ENCODE peak calls at places on chromosomes 3 and 15, in seven cellular contexts. One of them, this sample, is unnamed.
A peak's percentile ranks its signal among the peaks of the same experiment; 100 is the strongest.

GRCh38 chr15:61668444-61668843 is 391.8 kb downstream of the VPS13C start:
- DNase-seq in CD4-positive, CD25-positive, alpha-beta regulatory T cell: no peak
- DNase-seq in fibroblast of lung: no peak
- DNase-seq in uterus: no peak
- DNase-seq in HCT116: no peak
- DNase-seq in heart right ventricle: no peak
- DNase-seq in K562: peak; percentile 9
- DNase-seq in this sample: no peak

GRCh38 chr3:181054538-181054937 is 65.0 kb upstream of the DNAJC19 start:
- DNase-seq in HCT116: no peak
- DNase-seq in CD4-positive, CD25-positive, alpha-beta regulatory T cell: no peak
- DNase-seq in fibroblast of lung: no peak
- DNase-seq in K562: no peak
- DNase-seq in uterus: no peak
- DNase-seq in heart right ventricle: no peak
- DNase-seq in this sample: no peak

GRCh38 chr15:51139091-51139490 is 44.4 kb upstream of the TNFAIP8L3 start:
- DNase-seq in fibroblast of lung: peak; percentile 67
- DNase-seq in uterus: no peak
- DNase-seq in CD4-positive, CD25-positive, alpha-beta regulatory T cell: no peak
- DNase-seq in K562: no peak
- DNase-seq in heart right ventricle: no peak
- DNase-seq in HCT116: no peak
- DNase-seq in this sample: no peak

GRCh38 chr3:43036621-43037331 is 57.7 kb downstream of the GASK1A start:
- DNase-seq in K562: no peak
- DNase-seq in uterus: no peak
- DNase-seq in heart right ventricle: no peak
- DNase-seq in fibroblast of lung: no peak
- DNase-seq in CD4-positive, CD25-positive, alpha-beta regulatory T cell: no peak
- DNase-seq in HCT116: no peak
- DNase-seq in this sample: no peak

GRCh38 chr3:84960994-84961393 is 2.2 kb downstream of the CADM2 start:
- DNase-seq in uterus: no peak
- DNase-seq in K562: no peak
- DNase-seq in fibroblast of lung: no peak
- DNase-seq in CD4-positive, CD25-positive, alpha-beta regulatory T cell: no peak
- DNase-seq in HCT116: no peak
- DNase-seq in heart right ventricle: no peak
- DNase-seq in this sample: no peak

GRCh38 chr3:179811321-179812095 is 158.7 kb downstream of the USP13 start:
- DNase-seq in heart right ventricle: peak; percentile 23
- DNase-seq in HCT116: peak; percentile 61
- DNase-seq in uterus: no peak
- DNase-seq in CD4-positive, CD25-positive, alpha-beta regulatory T cell: no peak
- DNase-seq in fibroblast of lung: peak; percentile 85
- DNase-seq in K562: peak; percentile 18
- DNase-seq in this sample: no peak

GRCh38 chr3:5022966-5023776 is 43.9 kb downstream of the BHLHE40 start:
- DNase-seq in CD4-positive, CD25-positive, alpha-beta regulatory T cell: no peak
- DNase-seq in heart right ventricle: no peak
- DNase-seq in fibroblast of lung: peak; percentile 100
- DNase-seq in HCT116: peak; percentile 97
- DNase-seq in K562: peak; percentile 89
- DNase-seq in uterus: peak; percentile 82
- DNase-seq in this sample: no peak

GRCh38 chr3:134034005-134034785 is 4.5 kb upstream of the SLCO2A1 start:
- DNase-seq in CD4-positive, CD25-positive, alpha-beta regulatory T cell: no peak
- DNase-seq in heart right ventricle: no peak
- DNase-seq in K562: no peak
- DNase-seq in HCT116: no peak
- DNase-seq in fibroblast of lung: peak; percentile 41
- DNase-seq in uterus: no peak
- DNase-seq in this sample: no peak

GRCh38 chr3:152315623-152316022 is 46.9 kb downstream of the MBNL1 start:
- DNase-seq in K562: no peak
- DNase-seq in HCT116: no peak
- DNase-seq in CD4-positive, CD25-positive, alpha-beta regulatory T cell: no peak
- DNase-seq in fibroblast of lung: peak; percentile 67
- DNase-seq in uterus: no peak
- DNase-seq in heart right ventricle: no peak
- DNase-seq in this sample: no peak

GRCh38 chr3:68953781-68954444 is 21.6 kb upstream of the TAFA4 start:
- DNase-seq in HCT116: no peak
- DNase-seq in CD4-positive, CD25-positive, alpha-beta regulatory T cell: no peak
- DNase-seq in fibroblast of lung: no peak
- DNase-seq in heart right ventricle: no peak
- DNase-seq in uterus: no peak
- DNase-seq in K562: no peak
- DNase-seq in this sample: no peak

GRCh38 chr3:68958932-68959331 is 26.6 kb upstream of the TAFA4 start:
- DNase-seq in heart right ventricle: no peak
- DNase-seq in K562: no peak
- DNase-seq in fibroblast of lung: no peak
- DNase-seq in CD4-positive, CD25-positive, alpha-beta regulatory T cell: no peak
- DNase-seq in HCT116: no peak
- DNase-seq in uterus: no peak
- DNase-seq in this sample: no peak

DNA sequence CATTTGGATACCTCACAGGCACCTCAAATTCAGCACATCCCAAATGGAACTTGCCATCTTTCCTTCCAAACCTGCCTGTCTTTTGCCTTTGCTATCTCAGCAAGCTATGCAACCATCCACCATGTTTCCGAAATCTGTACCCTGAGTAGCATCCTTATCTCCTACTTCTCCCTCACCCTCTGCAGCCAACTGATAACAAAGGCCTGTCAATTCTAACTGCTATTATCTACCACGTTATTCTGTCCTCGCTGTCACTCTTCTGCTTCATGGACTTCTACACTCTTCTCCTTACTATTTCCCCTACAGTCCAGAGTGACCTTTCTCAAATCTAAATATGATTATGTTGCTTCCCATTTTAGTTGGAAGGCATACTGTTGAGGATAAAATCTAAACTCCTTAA is 25.5 kb upstream of the TAFA4 start:
- DNase-seq in fibroblast of lung: no peak
- DNase-seq in K562: no peak
- DNase-seq in CD4-positive, CD25-positive, alpha-beta regulatory T cell: no peak
- DNase-seq in uterus: no peak
- DNase-seq in heart right ventricle: no peak
- DNase-seq in HCT116: no peak
- DNase-seq in this sample: no peak
- H3K27ac ChIP-seq in fibroblast of lung: no peak overlapping the region
- H3K27ac ChIP-seq in K562: no peak overlapping the region
- H3K27ac ChIP-seq in CD4-positive, CD25-positive, alpha-beta regulatory T cell: no peak overlapping the region
- H3K27ac ChIP-seq in uterus: no peak overlapping the region
- H3K27ac ChIP-seq in heart right ventricle: no peak overlapping the region
- H3K27ac ChIP-seq in HCT116: no peak overlapping the region
- H3K27ac ChIP-seq in this sample: no peak overlapping the region

GRCh38 chr3:73432021-73432722 is 192.6 kb downstream of the PDZRN3 start:
- DNase-seq in uterus: peak; percentile 45
- DNase-seq in fibroblast of lung: peak; percentile 41
- DNase-seq in K562: peak; percentile 48
- DNase-seq in CD4-positive, CD25-positive, alpha-beta regulatory T cell: no peak
- DNase-seq in heart right ventricle: no peak
- DNase-seq in HCT116: peak; percentile 15
- DNase-seq in this sample: peak; percentile 2
- H3K4me1 ChIP-seq in uterus: peaks cover 8% of the 10 kb centered on the region
- H3K4me1 ChIP-seq in fibroblast of lung: peaks cover 3% of the 10 kb centered on the region
- H3K4me1 ChIP-seq in K562: no peaks in the 10 kb centered on the region
- H3K4me1 ChIP-seq in CD4-positive, CD25-positive, alpha-beta regulatory T cell: no peaks in the 10 kb centered on the region
- H3K4me1 ChIP-seq in heart right ventricle: peaks cover 30% of the 10 kb centered on the region
- H3K4me1 ChIP-seq in HCT116: no peaks in the 10 kb centered on the region
- H3K4me1 ChIP-seq in this sample: no peaks in the 10 kb centered on the region

GRCh38 chr3:106590259-106590658 is 721.4 kb upstream of the CBLB start:
- DNase-seq in fibroblast of lung: no peak
- DNase-seq in uterus: no peak
- DNase-seq in HCT116: no peak
- DNase-seq in CD4-positive, CD25-positive, alpha-beta regulatory T cell: no peak
- DNase-seq in K562: no peak
- DNase-seq in heart right ventricle: no peak
- DNase-seq in this sample: no peak

GRCh38 chr3:106582151-106582550 is 713.3 kb upstream of the CBLB start:
- DNase-seq in K562: no peak
- DNase-seq in CD4-positive, CD25-positive, alpha-beta regulatory T cell: no peak
- DNase-seq in uterus: no peak
- DNase-seq in heart right ventricle: no peak
- DNase-seq in HCT116: no peak
- DNase-seq in fibroblast of lung: peak; percentile 46
- DNase-seq in this sample: no peak

GRCh38 chr3:106589306-106589942 is 720.6 kb upstream of the CBLB start:
- DNase-seq in heart right ventricle: no peak
- DNase-seq in fibroblast of lung: peak; percentile 93
- DNase-seq in HCT116: no peak
- DNase-seq in CD4-positive, CD25-positive, alpha-beta regulatory T cell: no peak
- DNase-seq in K562: no peak
- DNase-seq in uterus: no peak
- DNase-seq in this sample: no peak

GRCh38 chr3:106588739-106589138 is 719.9 kb upstream of the CBLB start:
- DNase-seq in heart right ventricle: no peak
- DNase-seq in CD4-positive, CD25-positive, alpha-beta regulatory T cell: no peak
- DNase-seq in HCT116: no peak
- DNase-seq in K562: no peak
- DNase-seq in fibroblast of lung: no peak
- DNase-seq in uterus: no peak
- DNase-seq in this sample: no peak

DNA sequence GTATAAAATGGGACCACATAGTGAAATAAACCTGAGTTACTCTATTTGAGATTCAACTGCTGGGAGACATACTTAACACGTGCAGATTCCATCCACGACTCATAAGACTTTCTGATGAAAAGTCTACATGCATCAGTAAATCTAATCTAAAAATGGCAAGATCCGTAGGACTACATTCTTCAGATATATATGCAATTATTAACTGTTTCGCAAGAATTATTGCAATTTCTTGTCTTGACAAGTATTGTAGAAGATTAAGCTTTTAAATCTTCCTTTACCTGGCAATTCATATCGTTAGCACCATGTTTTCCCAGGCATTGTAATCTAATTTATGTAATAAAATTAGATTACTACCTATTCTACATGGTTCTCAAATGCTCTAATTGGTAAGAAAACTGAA is 718.8 kb upstream of the CBLB start:
- DNase-seq in uterus: no peak
- DNase-seq in fibroblast of lung: no peak
- DNase-seq in CD4-positive, CD25-positive, alpha-beta regulatory T cell: no peak
- DNase-seq in HCT116: no peak
- DNase-seq in heart right ventricle: no peak
- DNase-seq in K562: no peak
- DNase-seq in this sample: no peak
- H3K36me3 ChIP-seq in uterus: no peaks in the 10 kb centered on the region
- H3K36me3 ChIP-seq in fibroblast of lung: no peaks in the 10 kb centered on the region
- H3K36me3 ChIP-seq in CD4-positive, CD25-positive, alpha-beta regulatory T cell: no peaks in the 10 kb centered on the region
- H3K36me3 ChIP-seq in HCT116: no peaks in the 10 kb centered on the region
- H3K36me3 ChIP-seq in heart right ventricle: no peaks in the 10 kb centered on the region
- H3K36me3 ChIP-seq in K562: no peaks in the 10 kb centered on the region
- H3K36me3 ChIP-seq in this sample: no peaks in the 10 kb centered on the region

GRCh38 chr15:90665288-90666134 is 51.6 kb upstream of the BLM start:
- DNase-seq in fibroblast of lung: peak; percentile 58
- DNase-seq in K562: peak; percentile 80
- DNase-seq in CD4-positive, CD25-positive, alpha-beta regulatory T cell: peak; percentile 35
- DNase-seq in heart right ventricle: peak; percentile 68
- DNase-seq in HCT116: peak; percentile 41
- DNase-seq in uterus: peak; percentile 75
- DNase-seq in this sample: peak; percentile 60
- H3K27ac ChIP-seq in fibroblast of lung: peak overlapping the region; percentile 85
- H3K27ac ChIP-seq in K562: peak overlapping the region; percentile 89
- H3K27ac ChIP-seq in CD4-positive, CD25-positive, alpha-beta regulatory T cell: no peak overlapping the region
- H3K27ac ChIP-seq in heart right ventricle: peak overlapping the region; percentile 87
- H3K27ac ChIP-seq in HCT116: peak overlapping the region; percentile 89
- H3K27ac ChIP-seq in uterus: peak overlapping the region; percentile 85
- H3K27ac ChIP-seq in this sample: peak overlapping the region; percentile 51

This sample was measured in CD8-positive, alpha-beta memory T cell.